ENCODE peak calls at places on chromosomes 2 and 18, in ten cellular contexts. C, N, E, F, D, G, O, V, J and Y are unnamed samples.

GRCh38 chr18:23228102-23229051 is 93.1 kb downstream of the CABLES1 start:
- DNase-seq in C (no peak), N (no peak), E (no peak), F (no peak), D (peak), G (no peak), O (no peak), V (peak), J (no peak), Y (no peak)

GRCh38 chr2:27262379-27263286 is at the start of gene SLC30A3:
- DNase-seq in C (peak), N (peak), E (no peak), F (peak), D (peak), G (no peak), O (no peak), V (peak), J (peak), Y (no peak)

GRCh38 chr2:26982102-26982742 is 11.8 kb downstream of the MAPRE3 start:
- DNase-seq in C (peak), N (peak), E (no peak), F (peak), D (peak), G (no peak), O (peak), V (no peak), J (no peak), Y (peak)

GRCh38 chr2:183604065-183604464 is 479.8 kb downstream of the NUP35 start:
- DNase-seq in C (no peak), N (no peak), E (no peak), F (no peak), D (no peak), G (no peak), O (no peak), V (no peak), J (no peak), Y (no peak)

GRCh38 chr18:62878305-62878704 is 163.0 kb downstream of the PHLPP1 start:
- DNase-seq in C (no peak), N (no peak), E (no peak), F (no peak), D (no peak), G (no peak), O (no peak), V (no peak), J (no peak), Y (no peak)

GRCh38 chr2:88059979-88060906 is 4.7 kb upstream of the KRCC1 start:
- DNase-seq in C (peak), N (peak), E (no peak), F (no peak), D (peak), G (no peak), O (peak), V (peak), J (no peak), Y (no peak)

GRCh38 chr18:76791106-76791505 is 31.3 kb upstream of the ZNF236 start:
- DNase-seq in C (no peak), N (no peak), E (no peak), F (no peak), D (no peak), G (no peak), O (no peak), V (no peak), J (no peak), Y (no peak)

GRCh38 chr2:226760412-226761194 is 39.0 kb downstream of the IRS1 start:
- DNase-seq in C (no peak), N (no peak), E (no peak), F (no peak), D (no peak), G (peak), O (no peak), V (no peak), J (no peak), Y (no peak)

GRCh38 chr2:236676131-236676873 is 106.7 kb downstream of the ACKR3 start:
- DNase-seq in C (no peak), N (no peak), E (no peak), F (no peak), D (peak), G (no peak), O (no peak), V (no peak), J (no peak), Y (no peak)

GRCh38 chr2:12979066-12979465 is 262.3 kb downstream of the TRIB2 start:
- DNase-seq in C (no peak), N (no peak), E (no peak), F (no peak), D (no peak), G (no peak), O (no peak), V (no peak), J (no peak), Y (no peak)

GRCh38 chr18:45267622-45268021 is 347.7 kb upstream of the SLC14A2 start:
- DNase-seq in C (no peak), N (no peak), E (no peak), F (no peak), D (no peak), G (no peak), O (no peak), V (no peak), J (no peak), Y (no peak)

GRCh38 chr2:32289165-32290054 is 11.7 kb downstream of the YIPF4 start:
- DNase-seq in C (no peak), N (no peak), E (peak), F (no peak), D (no peak), G (peak), O (no peak), V (no peak), J (no peak), Y (no peak)

GRCh38 chr2:134260726-134261125 is 6.9 kb downstream of the MGAT5 start:
- DNase-seq in C (peak), N (no peak), E (peak), F (no peak), D (no peak), G (peak), O (no peak), V (no peak), J (no peak), Y (no peak)

GRCh38 chr2:30184035-30184434 is 37.2 kb downstream of the YPEL5 start:
- DNase-seq in C (no peak), N (no peak), E (no peak), F (no peak), D (no peak), G (no peak), O (peak), V (no peak), J (no peak), Y (no peak)

GRCh38 chr18:69397096-69397495 is 3.6 kb upstream of the DOK6 start:
- DNase-seq in C (no peak), N (peak), E (no peak), F (no peak), D (no peak), G (no peak), O (no peak), V (no peak), J (no peak), Y (no peak)

GRCh38 chr2:237299897-237300296 is 114.1 kb downstream of the COL6A3 start:
- DNase-seq in C (no peak), N (no peak), E (peak), F (no peak), D (no peak), G (peak), O (no peak), V (no peak), J (no peak), Y (no peak)

GRCh38 chr2:188522517-188522916 is 230.8 kb downstream of the GULP1 start:
- DNase-seq in C (no peak), N (no peak), E (no peak), F (no peak), D (no peak), G (no peak), O (no peak), V (no peak), J (no peak), Y (no peak)

GRCh38 chr2:198374375-198375072 is 570.1 kb downstream of the PLCL1 start:
- DNase-seq in C (peak), N (peak), E (peak), F (no peak), D (no peak), G (peak), O (no peak), V (no peak), J (peak), Y (no peak)

GRCh38 chr2:219836647-219837177 is 209.3 kb downstream of the SLC4A3 start:
- DNase-seq in C (no peak), N (no peak), E (peak), F (no peak), D (no peak), G (no peak), O (no peak), V (no peak), J (no peak), Y (no peak)

GRCh38 chr18:12657048-12657848 is 659 bp downstream of the SPIRE1 start:
- DNase-seq in C (peak), N (peak), E (peak), F (peak), D (no peak), G (no peak), O (no peak), V (no peak), J (peak), Y (no peak)

GRCh38 chr2:158914731-158915130 is 53.7 kb upstream of the TANC1 start:
- DNase-seq in C (no peak), N (no peak), E (peak), F (no peak), D (no peak), G (no peak), O (no peak), V (no peak), J (no peak), Y (no peak)

GRCh38 chr2:44551001-44551400 is 189.3 kb downstream of the CAMKMT start:
- DNase-seq in C (no peak), N (no peak), E (no peak), F (no peak), D (peak), G (no peak), O (no peak), V (no peak), J (no peak), Y (no peak)

GRCh38 chr2:219434718-219435525 is at the start of gene SPEG:
- DNase-seq in C (no peak), N (peak), E (no peak), F (peak), D (no peak), G (no peak), O (no peak), V (no peak), J (no peak), Y (no peak)

GRCh38 chr2:236643480-236643879 is 73.9 kb downstream of the ACKR3 start:
- DNase-seq in C (no peak), N (no peak), E (no peak), F (no peak), D (no peak), G (no peak), O (peak), V (no peak), J (no peak), Y (no peak)

GRCh38 chr2:203936535-203936934 is at the start of gene ICOS:
- DNase-seq in C (no peak), N (no peak), E (no peak), F (no peak), D (no peak), G (no peak), O (no peak), V (peak), J (no peak), Y (no peak)

GRCh38 chr18:9827856-9828793 is 57.6 kb upstream of the TXNDC2 start:
- DNase-seq in C (no peak), N (no peak), E (peak), F (no peak), D (no peak), G (peak), O (no peak), V (no peak), J (no peak), Y (peak)

GRCh38 chr2:239393941-239394340 is 6.9 kb downstream of the HDAC4 start:
- DNase-seq in C (no peak), N (no peak), E (no peak), F (no peak), D (peak), G (peak), O (no peak), V (no peak), J (no peak), Y (no peak)

GRCh38 chr18:62829936-62830335 is 114.6 kb downstream of the PHLPP1 start:
- DNase-seq in C (no peak), N (no peak), E (no peak), F (no peak), D (no peak), G (no peak), O (no peak), V (no peak), J (no peak), Y (no peak)

GRCh38 chr2:220935789-220936321 is 636.2 kb downstream of the EPHA4 start:
- DNase-seq in C (no peak), N (no peak), E (no peak), F (no peak), D (no peak), G (no peak), O (no peak), V (no peak), J (no peak), Y (no peak)